ENCODE peak calls at places on chromosome 1, in five cellular contexts. Q is PC-9; W is CD8-positive, alpha-beta T cell; N is tibial artery; H is AG04450. E is an unnamed sample.
A peak's percentile ranks its signal among the peaks of the same experiment; 100 is the strongest.

GRCh38 chr1:165481820-165482532 is 37.0 kb upstream of the RXRG start:
- DNase-seq in Q (peak; percentile 1), H (peak; percentile 51), N (no peak), W (no peak), E (no peak)

GRCh38 chr1:235825229-235825628 is 41.5 kb downstream of the LYST start:
- DNase-seq in W (no peak), N (no peak), H (no peak), Q (no peak), E (no peak)

GRCh38 chr1:79188371-79188770 is 181.8 kb upstream of the ADGRL4 start:
- DNase-seq in Q (no peak), W (no peak), N (no peak), H (no peak), E (no peak)

GRCh38 chr1:214514032-214514818 is 37.2 kb downstream of the PTPN14 start:
- DNase-seq in W (no peak), H (no peak), Q (no peak), N (no peak), E (no peak)

GRCh38 chr1:111603979-111604378 is 15.6 kb upstream of the RAP1A start:
- DNase-seq in Q (no peak), W (peak; percentile 86), N (no peak), H (no peak), E (no peak)

GRCh38 chr1:41827991-41828570 is 90.6 kb downstream of the HIVEP3 start:
- DNase-seq in N (no peak), W (no peak), H (no peak), Q (no peak), E (no peak)

GRCh38 chr1:8120693-8121260 is 94.7 kb upstream of the ERRFI1 start:
- DNase-seq in W (no peak), N (peak; percentile 21), H (no peak), Q (peak; percentile 43), E (no peak)

GRCh38 chr1:93702102-93702827 is 20.6 kb upstream of the BCAR3 start:
- DNase-seq in N (no peak), H (no peak), W (peak; percentile 15), Q (peak; percentile 86), E (no peak)

GRCh38 chr1:234901491-234902049 is 227.1 kb downstream of the TOMM20 start:
- DNase-seq in H (no peak), Q (no peak), W (no peak), N (no peak), E (no peak)

GRCh38 chr1:182608850-182609610 is 4.8 kb upstream of the RGS16 start:
- DNase-seq in H (no peak), N (no peak), Q (no peak), W (no peak), E (no peak)

GRCh38 chr1:207861442-207862177 is 49.3 kb downstream of the CD34 start:
- DNase-seq in N (no peak), Q (no peak), H (no peak), W (peak; percentile 64), E (no peak)

GRCh38 chr1:206694151-206694550 is 9.4 kb downstream of the MAPKAPK2 start:
- DNase-seq in Q (no peak), H (no peak), W (no peak), N (no peak), E (no peak)

GRCh38 chr1:224687465-224687864 is 71.3 kb downstream of the CNIH3 start:
- DNase-seq in N (no peak), W (no peak), H (no peak), Q (no peak), E (no peak)

GRCh38 chr1:172991674-172992400 is 58.9 kb downstream of the TNFSF18 start:
- DNase-seq in N (no peak), W (no peak), Q (no peak), H (no peak), E (no peak)

GRCh38 chr1:11930571-11931445 is 3.7 kb upstream of the PLOD1 start:
- DNase-seq in W (no peak), Q (no peak), H (no peak), N (no peak), E (no peak)

GRCh38 chr1:30706528-30706927 is 16.9 kb downstream of the MATN1 start:
- DNase-seq in N (peak; percentile 80), Q (no peak), W (no peak), H (no peak), E (no peak)

GRCh38 chr1:43979528-43980254 is 681 bp downstream of the B4GALT2 start:
- DNase-seq in N (peak; percentile 74), Q (peak; percentile 65), H (no peak), W (no peak), E (peak; percentile 41)

GRCh38 chr1:25688390-25689119 is 72.0 kb downstream of the MAN1C1 start:
- DNase-seq in H (no peak), Q (no peak), N (peak; percentile 92), W (no peak), E (no peak)

GRCh38 chr1:2314297-2314802 is 77.0 kb downstream of the MORN1 start:
- DNase-seq in N (peak; percentile 88), W (no peak), Q (peak; percentile 60), H (no peak), E (peak; percentile 74)

GRCh38 chr1:174989540-174990181 is 10.1 kb upstream of the CACYBP start:
- DNase-seq in W (no peak), Q (no peak), H (no peak), N (no peak), E (no peak)

GRCh38 chr1:55381491-55381890 is 166.3 kb upstream of the USP24 start:
- DNase-seq in N (no peak), Q (no peak), W (no peak), H (no peak), E (no peak)

GRCh38 chr1:213110349-213111300 is 59.6 kb downstream of the RPS6KC1 start:
- DNase-seq in W (no peak), N (no peak), Q (no peak), H (no peak), E (no peak)
- H3K4me3 ChIP-seq in W (no peak overlapping the region), N (no peak overlapping the region), Q (no peak overlapping the region), H (no peak overlapping the region), E (no peak overlapping the region)

DNA sequence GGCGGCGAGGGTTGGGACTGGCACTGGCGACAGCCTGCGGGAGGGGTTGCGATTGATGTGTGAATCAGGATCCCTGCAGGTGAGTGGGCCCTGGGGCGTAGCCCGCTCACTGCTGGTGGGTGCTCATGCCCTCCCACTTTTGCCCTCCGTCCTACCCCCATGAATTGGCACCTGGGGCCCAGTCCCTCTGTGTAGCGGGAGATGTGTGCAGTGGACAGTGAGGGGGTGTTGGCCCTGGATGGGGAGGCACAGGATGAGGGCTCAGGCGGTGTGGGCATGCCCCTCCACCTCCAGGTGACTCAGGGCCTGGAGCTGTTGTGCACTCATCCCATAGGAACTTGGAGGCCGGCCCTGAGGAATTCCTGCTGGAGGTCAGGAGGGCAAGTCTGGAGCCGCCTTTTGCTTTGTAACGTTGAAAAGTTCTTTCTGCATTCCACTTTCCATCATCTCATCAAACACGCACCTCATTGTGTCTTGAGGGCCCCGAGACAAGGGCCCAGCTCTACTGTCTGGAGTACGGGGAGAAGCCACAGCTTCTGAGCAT is 3.0 kb downstream of the PEAR1 start:
- DNase-seq in N (peak; percentile 78), Q (peak; percentile 90), W (no peak), H (peak; percentile 72), E (peak; percentile 83)
- H3K4me3 ChIP-seq in N (peak overlapping the region; percentile 72), Q (peak overlapping the region; percentile 37), W (no peak overlapping the region), H (peak overlapping the region; percentile 14), E (no peak overlapping the region)

DNA sequence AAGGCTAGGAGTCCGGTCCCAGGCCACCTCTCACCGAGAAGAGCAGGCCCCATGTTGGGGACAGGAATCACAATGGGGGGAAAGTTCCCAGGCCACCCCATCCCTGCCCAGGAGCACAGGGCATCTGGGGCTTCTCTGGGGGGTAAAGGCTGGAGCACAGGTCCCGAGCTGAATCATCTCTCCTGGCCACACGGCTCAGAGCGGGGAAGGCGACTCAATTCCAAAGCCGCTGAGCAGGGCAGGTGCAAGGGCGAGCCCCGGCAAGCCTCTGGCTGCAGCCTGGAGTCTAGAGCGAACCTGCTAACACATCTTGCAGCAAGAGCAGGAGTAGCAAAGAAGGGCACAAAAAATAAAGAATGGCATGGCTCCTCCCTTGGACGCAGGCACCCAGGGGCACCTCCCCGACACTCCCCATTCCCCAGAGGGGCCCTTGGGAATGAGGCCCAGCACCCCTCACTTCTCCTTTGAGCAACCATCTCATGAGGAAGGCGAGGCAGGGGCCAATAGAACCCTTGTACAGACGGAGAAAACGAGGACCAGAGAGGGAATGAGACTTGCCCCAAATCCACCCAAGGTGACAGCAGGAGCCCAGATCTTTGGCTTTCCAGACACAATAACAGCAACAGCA is 20.6 kb upstream of the ALDH4A1 start:
- DNase-seq in N (no peak), Q (peak; percentile 25), W (no peak), H (no peak), E (no peak)
- H3K4me3 ChIP-seq in N (peak overlapping the region; percentile 45), Q (peak overlapping the region; percentile 27), W (no peak overlapping the region), H (no peak overlapping the region), E (no peak overlapping the region)

GRCh38 chr1:180215856-180216625 is 14.0 kb upstream of the LHX4 start:
- DNase-seq in H (no peak), Q (no peak), N (peak; percentile 45), W (no peak), E (peak; percentile 15)
- H3K4me3 ChIP-seq in H (no peak overlapping the region), Q (no peak overlapping the region), N (no peak overlapping the region), W (no peak overlapping the region), E (no peak overlapping the region)